ENCODE peak calls at places on chromosomes 13 and 19, in six cellular contexts. One of them, this sample, is unnamed.

GRCh38 chr19:609001-609340 is 19.3 kb downstream of the HCN2 start:
- DNase-seq in omental fat pad: no peak
- DNase-seq in dermis blood vessel endothelial cell: peak
- DNase-seq in stimulated activated naive CD8-positive, alpha-beta T cell treated with anti-CD3 and anti-CD28 coated beads, Interleukin-15, Interleukin-2, amounts not matched to agents 100 U/mL and 50 U/mL, for 24 hours: no peak
- DNase-seq in stimulated activated CD4-positive, alpha-beta T cell treated with anti-CD3 and anti-CD28 coated beads, Interleukin-12 subunit alpha, Interleukin-12 subunit beta, amount 100 ng/mL, for 4 hours: no peak
- DNase-seq in progenitor cell of endocrine pancreas: no peak
- DNase-seq in this sample: no peak

GRCh38 chr13:36029171-36029570 is 102.0 kb downstream of the DCLK1 start:
- DNase-seq in progenitor cell of endocrine pancreas: no peak
- DNase-seq in stimulated activated naive CD8-positive, alpha-beta T cell treated with anti-CD3 and anti-CD28 coated beads, Interleukin-15, Interleukin-2, amounts not matched to agents 100 U/mL and 50 U/mL, for 24 hours: no peak
- DNase-seq in dermis blood vessel endothelial cell: no peak
- DNase-seq in stimulated activated CD4-positive, alpha-beta T cell treated with anti-CD3 and anti-CD28 coated beads, Interleukin-12 subunit alpha, Interleukin-12 subunit beta, amount 100 ng/mL, for 4 hours: no peak
- DNase-seq in omental fat pad: no peak
- DNase-seq in this sample: no peak

GRCh38 chr13:42612021-42612765 is 38.2 kb downstream of the TNFSF11 start:
- DNase-seq in stimulated activated CD4-positive, alpha-beta T cell treated with anti-CD3 and anti-CD28 coated beads, Interleukin-12 subunit alpha, Interleukin-12 subunit beta, amount 100 ng/mL, for 4 hours: no peak
- DNase-seq in progenitor cell of endocrine pancreas: no peak
- DNase-seq in omental fat pad: no peak
- DNase-seq in stimulated activated naive CD8-positive, alpha-beta T cell treated with anti-CD3 and anti-CD28 coated beads, Interleukin-15, Interleukin-2, amounts not matched to agents 100 U/mL and 50 U/mL, for 24 hours: no peak
- DNase-seq in dermis blood vessel endothelial cell: no peak
- DNase-seq in this sample: no peak

GRCh38 chr13:100159584-100159983 is 70.7 kb downstream of the PCCA start:
- DNase-seq in omental fat pad: no peak
- DNase-seq in progenitor cell of endocrine pancreas: no peak
- DNase-seq in stimulated activated CD4-positive, alpha-beta T cell treated with anti-CD3 and anti-CD28 coated beads, Interleukin-12 subunit alpha, Interleukin-12 subunit beta, amount 100 ng/mL, for 4 hours: no peak
- DNase-seq in dermis blood vessel endothelial cell: no peak
- DNase-seq in stimulated activated naive CD8-positive, alpha-beta T cell treated with anti-CD3 and anti-CD28 coated beads, Interleukin-15, Interleukin-2, amounts not matched to agents 100 U/mL and 50 U/mL, for 24 hours: no peak
- DNase-seq in this sample: no peak

GRCh38 chr13:113364371-113364932 is 522 bp upstream of the GRTP1 start:
- DNase-seq in progenitor cell of endocrine pancreas: peak
- DNase-seq in dermis blood vessel endothelial cell: no peak
- DNase-seq in omental fat pad: no peak
- DNase-seq in stimulated activated naive CD8-positive, alpha-beta T cell treated with anti-CD3 and anti-CD28 coated beads, Interleukin-15, Interleukin-2, amounts not matched to agents 100 U/mL and 50 U/mL, for 24 hours: no peak
- DNase-seq in stimulated activated CD4-positive, alpha-beta T cell treated with anti-CD3 and anti-CD28 coated beads, Interleukin-12 subunit alpha, Interleukin-12 subunit beta, amount 100 ng/mL, for 4 hours: no peak
- DNase-seq in this sample: peak

GRCh38 chr13:73672492-73672891 is 461.7 kb downstream of the KLF12 start:
- DNase-seq in stimulated activated naive CD8-positive, alpha-beta T cell treated with anti-CD3 and anti-CD28 coated beads, Interleukin-15, Interleukin-2, amounts not matched to agents 100 U/mL and 50 U/mL, for 24 hours: no peak
- DNase-seq in omental fat pad: no peak
- DNase-seq in dermis blood vessel endothelial cell: no peak
- DNase-seq in stimulated activated CD4-positive, alpha-beta T cell treated with anti-CD3 and anti-CD28 coated beads, Interleukin-12 subunit alpha, Interleukin-12 subunit beta, amount 100 ng/mL, for 4 hours: no peak
- DNase-seq in progenitor cell of endocrine pancreas: no peak
- DNase-seq in this sample: no peak

GRCh38 chr19:27671876-27672275 is 1541.1 kb downstream of the UQCRFS1 start:
- DNase-seq in stimulated activated CD4-positive, alpha-beta T cell treated with anti-CD3 and anti-CD28 coated beads, Interleukin-12 subunit alpha, Interleukin-12 subunit beta, amount 100 ng/mL, for 4 hours: no peak
- DNase-seq in progenitor cell of endocrine pancreas: no peak
- DNase-seq in stimulated activated naive CD8-positive, alpha-beta T cell treated with anti-CD3 and anti-CD28 coated beads, Interleukin-15, Interleukin-2, amounts not matched to agents 100 U/mL and 50 U/mL, for 24 hours: no peak
- DNase-seq in omental fat pad: no peak
- DNase-seq in dermis blood vessel endothelial cell: no peak
- DNase-seq in this sample: peak

GRCh38 chr19:28291874-28292273 is 921.1 kb downstream of the UQCRFS1 start:
- DNase-seq in stimulated activated CD4-positive, alpha-beta T cell treated with anti-CD3 and anti-CD28 coated beads, Interleukin-12 subunit alpha, Interleukin-12 subunit beta, amount 100 ng/mL, for 4 hours: no peak
- DNase-seq in dermis blood vessel endothelial cell: no peak
- DNase-seq in omental fat pad: no peak
- DNase-seq in progenitor cell of endocrine pancreas: no peak
- DNase-seq in stimulated activated naive CD8-positive, alpha-beta T cell treated with anti-CD3 and anti-CD28 coated beads, Interleukin-15, Interleukin-2, amounts not matched to agents 100 U/mL and 50 U/mL, for 24 hours: no peak
- DNase-seq in this sample: no peak

GRCh38 chr19:33052352-33052972 is 12.2 kb downstream of the RHPN2 start:
- DNase-seq in stimulated activated CD4-positive, alpha-beta T cell treated with anti-CD3 and anti-CD28 coated beads, Interleukin-12 subunit alpha, Interleukin-12 subunit beta, amount 100 ng/mL, for 4 hours: no peak
- DNase-seq in stimulated activated naive CD8-positive, alpha-beta T cell treated with anti-CD3 and anti-CD28 coated beads, Interleukin-15, Interleukin-2, amounts not matched to agents 100 U/mL and 50 U/mL, for 24 hours: no peak
- DNase-seq in dermis blood vessel endothelial cell: no peak
- DNase-seq in progenitor cell of endocrine pancreas: no peak
- DNase-seq in omental fat pad: no peak
- DNase-seq in this sample: no peak

GRCh38 chr13:91771229-91771628 is 372.8 kb downstream of the GPC5 start:
- DNase-seq in stimulated activated CD4-positive, alpha-beta T cell treated with anti-CD3 and anti-CD28 coated beads, Interleukin-12 subunit alpha, Interleukin-12 subunit beta, amount 100 ng/mL, for 4 hours: no peak
- DNase-seq in stimulated activated naive CD8-positive, alpha-beta T cell treated with anti-CD3 and anti-CD28 coated beads, Interleukin-15, Interleukin-2, amounts not matched to agents 100 U/mL and 50 U/mL, for 24 hours: no peak
- DNase-seq in progenitor cell of endocrine pancreas: no peak
- DNase-seq in dermis blood vessel endothelial cell: no peak
- DNase-seq in omental fat pad: no peak
- DNase-seq in this sample: no peak

GRCh38 chr13:42497798-42498197 is 76.2 kb upstream of the TNFSF11 start:
- DNase-seq in stimulated activated naive CD8-positive, alpha-beta T cell treated with anti-CD3 and anti-CD28 coated beads, Interleukin-15, Interleukin-2, amounts not matched to agents 100 U/mL and 50 U/mL, for 24 hours: peak
- DNase-seq in dermis blood vessel endothelial cell: peak
- DNase-seq in stimulated activated CD4-positive, alpha-beta T cell treated with anti-CD3 and anti-CD28 coated beads, Interleukin-12 subunit alpha, Interleukin-12 subunit beta, amount 100 ng/mL, for 4 hours: no peak
- DNase-seq in omental fat pad: no peak
- DNase-seq in progenitor cell of endocrine pancreas: no peak
- DNase-seq in this sample: no peak

GRCh38 chr13:108987945-108988344 is 358.5 kb downstream of the MYO16 start:
- DNase-seq in omental fat pad: no peak
- DNase-seq in stimulated activated CD4-positive, alpha-beta T cell treated with anti-CD3 and anti-CD28 coated beads, Interleukin-12 subunit alpha, Interleukin-12 subunit beta, amount 100 ng/mL, for 4 hours: no peak
- DNase-seq in dermis blood vessel endothelial cell: no peak
- DNase-seq in progenitor cell of endocrine pancreas: no peak
- DNase-seq in stimulated activated naive CD8-positive, alpha-beta T cell treated with anti-CD3 and anti-CD28 coated beads, Interleukin-15, Interleukin-2, amounts not matched to agents 100 U/mL and 50 U/mL, for 24 hours: no peak
- DNase-seq in this sample: no peak

GRCh38 chr13:102693250-102693649 is 1.6 kb downstream of the METTL21C start:
- DNase-seq in dermis blood vessel endothelial cell: no peak
- DNase-seq in progenitor cell of endocrine pancreas: no peak
- DNase-seq in omental fat pad: no peak
- DNase-seq in stimulated activated naive CD8-positive, alpha-beta T cell treated with anti-CD3 and anti-CD28 coated beads, Interleukin-15, Interleukin-2, amounts not matched to agents 100 U/mL and 50 U/mL, for 24 hours: no peak
- DNase-seq in stimulated activated CD4-positive, alpha-beta T cell treated with anti-CD3 and anti-CD28 coated beads, Interleukin-12 subunit alpha, Interleukin-12 subunit beta, amount 100 ng/mL, for 4 hours: no peak
- DNase-seq in this sample: no peak

GRCh38 chr13:30526612-30527217 is 61.0 kb upstream of the HMGB1 start:
- DNase-seq in dermis blood vessel endothelial cell: no peak
- DNase-seq in omental fat pad: no peak
- DNase-seq in stimulated activated naive CD8-positive, alpha-beta T cell treated with anti-CD3 and anti-CD28 coated beads, Interleukin-15, Interleukin-2, amounts not matched to agents 100 U/mL and 50 U/mL, for 24 hours: no peak
- DNase-seq in stimulated activated CD4-positive, alpha-beta T cell treated with anti-CD3 and anti-CD28 coated beads, Interleukin-12 subunit alpha, Interleukin-12 subunit beta, amount 100 ng/mL, for 4 hours: no peak
- DNase-seq in progenitor cell of endocrine pancreas: no peak
- DNase-seq in this sample: no peak

GRCh38 chr19:15563325-15563794 is 51.7 kb upstream of the CYP4F8 start:
- DNase-seq in omental fat pad: no peak
- DNase-seq in stimulated activated naive CD8-positive, alpha-beta T cell treated with anti-CD3 and anti-CD28 coated beads, Interleukin-15, Interleukin-2, amounts not matched to agents 100 U/mL and 50 U/mL, for 24 hours: no peak
- DNase-seq in stimulated activated CD4-positive, alpha-beta T cell treated with anti-CD3 and anti-CD28 coated beads, Interleukin-12 subunit alpha, Interleukin-12 subunit beta, amount 100 ng/mL, for 4 hours: no peak
- DNase-seq in dermis blood vessel endothelial cell: no peak
- DNase-seq in progenitor cell of endocrine pancreas: no peak
- DNase-seq in this sample: no peak

GRCh38 chr13:33639640-33640080 is 178.3 kb upstream of the RFC3 start:
- DNase-seq in progenitor cell of endocrine pancreas: no peak
- DNase-seq in stimulated activated naive CD8-positive, alpha-beta T cell treated with anti-CD3 and anti-CD28 coated beads, Interleukin-15, Interleukin-2, amounts not matched to agents 100 U/mL and 50 U/mL, for 24 hours: peak
- DNase-seq in stimulated activated CD4-positive, alpha-beta T cell treated with anti-CD3 and anti-CD28 coated beads, Interleukin-12 subunit alpha, Interleukin-12 subunit beta, amount 100 ng/mL, for 4 hours: peak
- DNase-seq in omental fat pad: no peak
- DNase-seq in dermis blood vessel endothelial cell: no peak
- DNase-seq in this sample: no peak

GRCh38 chr13:44763604-44764311 is 187.6 kb upstream of the TSC22D1 start:
- DNase-seq in stimulated activated naive CD8-positive, alpha-beta T cell treated with anti-CD3 and anti-CD28 coated beads, Interleukin-15, Interleukin-2, amounts not matched to agents 100 U/mL and 50 U/mL, for 24 hours: no peak
- DNase-seq in progenitor cell of endocrine pancreas: no peak
- DNase-seq in omental fat pad: no peak
- DNase-seq in dermis blood vessel endothelial cell: peak
- DNase-seq in stimulated activated CD4-positive, alpha-beta T cell treated with anti-CD3 and anti-CD28 coated beads, Interleukin-12 subunit alpha, Interleukin-12 subunit beta, amount 100 ng/mL, for 4 hours: no peak
- DNase-seq in this sample: no peak

GRCh38 chr19:55457683-55458457 is 3.6 kb downstream of the ISOC2 start:
- DNase-seq in dermis blood vessel endothelial cell: no peak
- DNase-seq in omental fat pad: no peak
- DNase-seq in stimulated activated CD4-positive, alpha-beta T cell treated with anti-CD3 and anti-CD28 coated beads, Interleukin-12 subunit alpha, Interleukin-12 subunit beta, amount 100 ng/mL, for 4 hours: no peak
- DNase-seq in stimulated activated naive CD8-positive, alpha-beta T cell treated with anti-CD3 and anti-CD28 coated beads, Interleukin-15, Interleukin-2, amounts not matched to agents 100 U/mL and 50 U/mL, for 24 hours: no peak
- DNase-seq in progenitor cell of endocrine pancreas: no peak
- DNase-seq in this sample: no peak

GRCh38 chr19:5891938-5892771 is 11.4 kb downstream of the NDUFA11 start:
- DNase-seq in dermis blood vessel endothelial cell: peak
- DNase-seq in stimulated activated CD4-positive, alpha-beta T cell treated with anti-CD3 and anti-CD28 coated beads, Interleukin-12 subunit alpha, Interleukin-12 subunit beta, amount 100 ng/mL, for 4 hours: peak
- DNase-seq in stimulated activated naive CD8-positive, alpha-beta T cell treated with anti-CD3 and anti-CD28 coated beads, Interleukin-15, Interleukin-2, amounts not matched to agents 100 U/mL and 50 U/mL, for 24 hours: peak
- DNase-seq in omental fat pad: no peak
- DNase-seq in progenitor cell of endocrine pancreas: peak
- DNase-seq in this sample: no peak

GRCh38 chr19:47255947-47256687 is at the start of gene CCDC9:
- DNase-seq in stimulated activated CD4-positive, alpha-beta T cell treated with anti-CD3 and anti-CD28 coated beads, Interleukin-12 subunit alpha, Interleukin-12 subunit beta, amount 100 ng/mL, for 4 hours: no peak
- DNase-seq in dermis blood vessel endothelial cell: peak
- DNase-seq in omental fat pad: peak
- DNase-seq in stimulated activated naive CD8-positive, alpha-beta T cell treated with anti-CD3 and anti-CD28 coated beads, Interleukin-15, Interleukin-2, amounts not matched to agents 100 U/mL and 50 U/mL, for 24 hours: peak
- DNase-seq in progenitor cell of endocrine pancreas: peak
- DNase-seq in this sample: peak

GRCh38 chr13:59211636-59212035 is 952.1 kb downstream of the DIAPH3 start:
- DNase-seq in dermis blood vessel endothelial cell: no peak
- DNase-seq in progenitor cell of endocrine pancreas: no peak
- DNase-seq in stimulated activated CD4-positive, alpha-beta T cell treated with anti-CD3 and anti-CD28 coated beads, Interleukin-12 subunit alpha, Interleukin-12 subunit beta, amount 100 ng/mL, for 4 hours: no peak
- DNase-seq in stimulated activated naive CD8-positive, alpha-beta T cell treated with anti-CD3 and anti-CD28 coated beads, Interleukin-15, Interleukin-2, amounts not matched to agents 100 U/mL and 50 U/mL, for 24 hours: no peak
- DNase-seq in omental fat pad: no peak
- DNase-seq in this sample: no peak

GRCh38 chr19:40962460-40962961 is 28.6 kb upstream of the CYP2B6 start:
- DNase-seq in stimulated activated naive CD8-positive, alpha-beta T cell treated with anti-CD3 and anti-CD28 coated beads, Interleukin-15, Interleukin-2, amounts not matched to agents 100 U/mL and 50 U/mL, for 24 hours: no peak
- DNase-seq in dermis blood vessel endothelial cell: no peak
- DNase-seq in stimulated activated CD4-positive, alpha-beta T cell treated with anti-CD3 and anti-CD28 coated beads, Interleukin-12 subunit alpha, Interleukin-12 subunit beta, amount 100 ng/mL, for 4 hours: no peak
- DNase-seq in omental fat pad: no peak
- DNase-seq in progenitor cell of endocrine pancreas: no peak
- DNase-seq in this sample: no peak

GRCh38 chr19:40101813-40102212 is 11.1 kb upstream of the ZNF780A start:
- DNase-seq in stimulated activated CD4-positive, alpha-beta T cell treated with anti-CD3 and anti-CD28 coated beads, Interleukin-12 subunit alpha, Interleukin-12 subunit beta, amount 100 ng/mL, for 4 hours: no peak
- DNase-seq in omental fat pad: no peak
- DNase-seq in progenitor cell of endocrine pancreas: no peak
- DNase-seq in stimulated activated naive CD8-positive, alpha-beta T cell treated with anti-CD3 and anti-CD28 coated beads, Interleukin-15, Interleukin-2, amounts not matched to agents 100 U/mL and 50 U/mL, for 24 hours: no peak
- DNase-seq in dermis blood vessel endothelial cell: no peak
- DNase-seq in this sample: no peak

GRCh38 chr13:100361504-100361903 is 227.1 kb downstream of the GGACT start:
- DNase-seq in dermis blood vessel endothelial cell: peak
- DNase-seq in omental fat pad: no peak
- DNase-seq in progenitor cell of endocrine pancreas: no peak
- DNase-seq in stimulated activated CD4-positive, alpha-beta T cell treated with anti-CD3 and anti-CD28 coated beads, Interleukin-12 subunit alpha, Interleukin-12 subunit beta, amount 100 ng/mL, for 4 hours: no peak
- DNase-seq in stimulated activated naive CD8-positive, alpha-beta T cell treated with anti-CD3 and anti-CD28 coated beads, Interleukin-15, Interleukin-2, amounts not matched to agents 100 U/mL and 50 U/mL, for 24 hours: no peak
- DNase-seq in this sample: no peak

GRCh38 chr13:26601669-26602068 is 44.2 kb downstream of the WASF3 start:
- DNase-seq in dermis blood vessel endothelial cell: peak
- DNase-seq in progenitor cell of endocrine pancreas: no peak
- DNase-seq in omental fat pad: no peak
- DNase-seq in stimulated activated CD4-positive, alpha-beta T cell treated with anti-CD3 and anti-CD28 coated beads, Interleukin-12 subunit alpha, Interleukin-12 subunit beta, amount 100 ng/mL, for 4 hours: no peak
- DNase-seq in stimulated activated naive CD8-positive, alpha-beta T cell treated with anti-CD3 and anti-CD28 coated beads, Interleukin-15, Interleukin-2, amounts not matched to agents 100 U/mL and 50 U/mL, for 24 hours: no peak
- DNase-seq in this sample: no peak

GRCh38 chr19:6812612-6813011 is 40.1 kb downstream of the VAV1 start:
- DNase-seq in stimulated activated naive CD8-positive, alpha-beta T cell treated with anti-CD3 and anti-CD28 coated beads, Interleukin-15, Interleukin-2, amounts not matched to agents 100 U/mL and 50 U/mL, for 24 hours: no peak
- DNase-seq in dermis blood vessel endothelial cell: no peak
- DNase-seq in omental fat pad: no peak
- DNase-seq in stimulated activated CD4-positive, alpha-beta T cell treated with anti-CD3 and anti-CD28 coated beads, Interleukin-12 subunit alpha, Interleukin-12 subunit beta, amount 100 ng/mL, for 4 hours: no peak
- DNase-seq in progenitor cell of endocrine pancreas: no peak
- DNase-seq in this sample: no peak

GRCh38 chr13:114131581-114132418 is 623 bp downstream of the RASA3 start:
- DNase-seq in progenitor cell of endocrine pancreas: peak
- DNase-seq in stimulated activated CD4-positive, alpha-beta T cell treated with anti-CD3 and anti-CD28 coated beads, Interleukin-12 subunit alpha, Interleukin-12 subunit beta, amount 100 ng/mL, for 4 hours: peak
- DNase-seq in stimulated activated naive CD8-positive, alpha-beta T cell treated with anti-CD3 and anti-CD28 coated beads, Interleukin-15, Interleukin-2, amounts not matched to agents 100 U/mL and 50 U/mL, for 24 hours: peak
- DNase-seq in dermis blood vessel endothelial cell: peak
- DNase-seq in omental fat pad: no peak
- DNase-seq in this sample: no peak

GRCh38 chr19:42024622-42025111 is 30.6 kb upstream of the ATP1A3 start:
- DNase-seq in dermis blood vessel endothelial cell: no peak
- DNase-seq in stimulated activated CD4-positive, alpha-beta T cell treated with anti-CD3 and anti-CD28 coated beads, Interleukin-12 subunit alpha, Interleukin-12 subunit beta, amount 100 ng/mL, for 4 hours: no peak
- DNase-seq in stimulated activated naive CD8-positive, alpha-beta T cell treated with anti-CD3 and anti-CD28 coated beads, Interleukin-15, Interleukin-2, amounts not matched to agents 100 U/mL and 50 U/mL, for 24 hours: no peak
- DNase-seq in omental fat pad: no peak
- DNase-seq in progenitor cell of endocrine pancreas: no peak
- DNase-seq in this sample: no peak

GRCh38 chr19:42531313-42531712 is 3.0 kb upstream of the CEACAM1 start:
- DNase-seq in progenitor cell of endocrine pancreas: no peak
- DNase-seq in dermis blood vessel endothelial cell: no peak
- DNase-seq in omental fat pad: no peak
- DNase-seq in stimulated activated CD4-positive, alpha-beta T cell treated with anti-CD3 and anti-CD28 coated beads, Interleukin-12 subunit alpha, Interleukin-12 subunit beta, amount 100 ng/mL, for 4 hours: no peak
- DNase-seq in stimulated activated naive CD8-positive, alpha-beta T cell treated with anti-CD3 and anti-CD28 coated beads, Interleukin-15, Interleukin-2, amounts not matched to agents 100 U/mL and 50 U/mL, for 24 hours: no peak
- DNase-seq in this sample: peak